ENCODE peak calls at places on chromosome 19, in six cellular contexts. H, U, M, X, L and O are unnamed samples.

GRCh38 chr19:58325623-58326022 is 1.2 kb upstream of the ZSCAN22 start:
- DNase-seq in H (no peak), X (peak; percentile 23), L (no peak), M (no peak), U (no peak), O (no peak)

GRCh38 chr19:48999481-49000325 is 6.0 kb downstream of the RUVBL2 start:
- DNase-seq in L (no peak), U (no peak), H (no peak), M (peak; percentile 56), X (peak; percentile 72), O (peak; percentile 43)

GRCh38 chr19:16366056-16366432 is 41.4 kb downstream of the KLF2 start:
- DNase-seq in H (no peak), L (no peak), U (no peak), M (no peak), X (no peak), O (no peak)

GRCh38 chr19:47729799-47730520 is 15.4 kb upstream of the NOP53 start:
- DNase-seq in L (peak; percentile 17), X (no peak), M (peak; percentile 91), H (peak; percentile 56), U (peak; percentile 79), O (no peak)

GRCh38 chr19:54207908-54208783 is 7.5 kb downstream of the RPS9 start:
- DNase-seq in H (peak; percentile 75), U (peak; percentile 54), L (peak; percentile 48), M (peak; percentile 95), X (peak; percentile 40), O (no peak)

GRCh38 chr19:33430674-33431277 is 57.3 kb downstream of the CEBPG start:
- DNase-seq in X (peak; percentile 58), L (no peak), M (peak; percentile 51), H (peak; percentile 37), U (no peak), O (peak; percentile 34)

GRCh38 chr19:32887572-32887971 is 18.0 kb upstream of the SLC7A9 start:
- DNase-seq in L (no peak), H (no peak), M (no peak), U (no peak), X (no peak), O (no peak)

GRCh38 chr19:45444318-45445041 is 20.8 kb upstream of the ERCC1 start:
- DNase-seq in U (peak; percentile 95), X (peak; percentile 88), L (peak; percentile 84), M (peak; percentile 92), H (peak; percentile 91), O (no peak)

GRCh38 chr19:44553478-44554171 is 24.1 kb upstream of the CEACAM20 start:
- DNase-seq in U (no peak), M (peak; percentile 9), X (peak; percentile 15), H (no peak), L (no peak), O (no peak)

GRCh38 chr19:45705115-45705514 is 12.6 kb downstream of the QPCTL start:
- DNase-seq in U (no peak), L (no peak), M (no peak), H (no peak), X (no peak), O (no peak)

GRCh38 chr19:23312515-23312914 is 62.3 kb upstream of the ZNF724 start:
- DNase-seq in L (no peak), X (no peak), M (no peak), H (no peak), U (no peak), O (no peak)

GRCh38 chr19:49387936-49388372 is at the start of gene KASH5:
- DNase-seq in L (peak; percentile 52), H (peak; percentile 22), M (peak; percentile 87), U (peak; percentile 43), X (no peak), O (no peak)

GRCh38 chr19:5828661-5829566 is 10.6 kb downstream of the FUT6 start:
- DNase-seq in X (no peak), U (peak; percentile 34), M (no peak), L (no peak), H (no peak), O (no peak)

GRCh38 chr19:5824791-5825577 is 14.5 kb downstream of the FUT6 start:
- DNase-seq in H (no peak), M (no peak), L (no peak), U (no peak), X (no peak), O (no peak)

GRCh38 chr19:5827891-5828660 is 11.4 kb downstream of the FUT6 start:
- DNase-seq in U (peak; percentile 69), X (peak; percentile 91), H (peak; percentile 70), L (peak; percentile 17), M (peak; percentile 90), O (peak; percentile 73)

GRCh38 chr19:5827342-5827890 is 12.1 kb downstream of the FUT6 start:
- DNase-seq in L (no peak), H (no peak), U (no peak), M (no peak), X (no peak), O (no peak)

DNA sequence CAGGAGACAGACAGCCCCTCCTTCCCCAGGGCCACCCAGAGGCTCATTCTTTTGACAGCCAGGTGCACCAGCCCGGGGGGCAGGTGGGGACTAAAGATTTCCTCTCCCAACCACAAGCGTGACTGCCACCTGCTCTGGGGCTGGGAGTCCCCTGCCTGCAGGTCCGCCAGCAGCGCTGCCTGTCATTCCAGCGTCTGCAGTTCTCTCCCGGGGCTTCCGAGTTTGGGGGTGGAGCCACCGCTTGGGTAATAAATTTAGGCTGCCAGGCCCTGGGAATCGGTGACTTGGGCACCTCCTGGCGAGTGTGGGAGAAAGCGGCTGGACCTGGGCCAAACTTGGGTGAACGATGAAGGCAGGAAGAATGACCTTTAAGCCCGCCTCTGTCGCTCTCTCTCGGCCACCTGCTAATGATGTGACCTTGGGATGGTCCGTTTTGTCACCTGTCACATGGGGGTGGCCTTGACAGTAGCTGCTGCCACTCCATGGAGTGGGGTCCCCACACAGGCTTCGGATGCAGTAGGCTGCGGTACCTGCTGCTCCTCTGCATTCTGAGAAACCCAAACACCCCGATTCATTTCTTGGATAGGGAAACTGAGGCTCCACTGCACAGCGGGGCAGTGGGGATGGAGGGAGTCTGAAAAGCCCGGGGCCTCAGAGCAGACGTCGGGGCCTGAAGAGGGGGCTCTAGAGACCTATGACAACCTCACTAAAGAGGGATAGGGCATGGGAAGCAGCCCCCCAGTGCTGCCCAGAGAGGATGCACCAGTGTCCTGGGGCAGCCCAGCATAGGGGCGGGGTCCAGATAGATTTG is 12.8 kb downstream of the FUT6 start:
- DNase-seq in H (no peak), X (no peak), M (peak; percentile 76), U (no peak), L (no peak), O (no peak)
- TF ChIP-seq CTCF in H (no peak), X (no peak), M (no peak), U (no peak), L (no peak), O (peak; percentile 26)

DNA sequence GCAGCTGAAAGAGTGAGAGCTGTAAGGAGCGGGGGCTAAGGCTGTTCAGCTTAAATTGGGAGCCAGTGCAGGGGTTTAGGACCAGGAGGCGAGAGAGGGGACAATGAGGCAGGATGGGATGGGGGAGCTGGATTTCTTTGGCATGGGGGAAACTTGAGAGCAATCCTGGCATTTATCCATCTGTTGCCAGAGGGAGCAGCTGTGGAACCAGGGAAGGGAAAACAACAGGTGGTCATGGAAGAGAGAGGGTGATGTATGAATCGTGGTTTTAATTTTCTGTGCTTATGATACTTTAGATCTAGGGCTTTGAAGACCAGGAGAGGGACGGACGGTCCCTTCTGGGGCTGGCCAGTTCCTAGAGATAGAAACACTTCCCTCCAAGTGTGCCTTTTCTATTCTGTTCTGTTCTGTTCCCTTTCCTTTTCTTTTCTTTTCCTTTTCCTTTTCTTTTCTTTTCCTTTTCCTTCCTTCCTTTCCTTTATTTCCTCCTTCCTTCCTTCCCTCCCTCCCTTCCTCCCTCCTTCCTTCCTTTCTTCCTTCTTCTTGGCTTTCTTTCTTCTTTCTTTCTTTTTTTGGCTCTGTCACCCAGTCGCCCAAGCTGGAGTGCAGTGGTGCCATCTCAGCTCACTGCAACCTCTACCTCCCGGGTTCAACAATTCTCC is 16.0 kb upstream of the CCL25 start:
- DNase-seq in L (no peak), M (no peak), X (no peak), H (no peak), U (no peak), O (no peak)
- H3K4me3 ChIP-seq in L (no peak overlapping the region), M (no peak overlapping the region), X (no peak overlapping the region), H (no peak overlapping the region), U (no peak overlapping the region), O (no peak overlapping the region)

GRCh38 chr19:13089139-13089856 is 13.4 kb downstream of the LYL1 start:
- DNase-seq in U (no peak), L (no peak), H (no peak), M (no peak), X (no peak), O (no peak)

GRCh38 chr19:13091400-13092161 is 11.1 kb downstream of the LYL1 start:
- DNase-seq in X (peak; percentile 82), U (peak; percentile 88), M (no peak), L (no peak), H (peak; percentile 61), O (no peak)

GRCh38 chr19:13089857-13090507 is 12.7 kb downstream of the LYL1 start:
- DNase-seq in M (no peak), U (no peak), H (no peak), L (no peak), X (no peak), O (no peak)

GRCh38 chr19:13092206-13092605 is 10.5 kb downstream of the LYL1 start:
- DNase-seq in H (no peak), M (no peak), U (no peak), L (no peak), X (no peak), O (no peak)

DNA sequence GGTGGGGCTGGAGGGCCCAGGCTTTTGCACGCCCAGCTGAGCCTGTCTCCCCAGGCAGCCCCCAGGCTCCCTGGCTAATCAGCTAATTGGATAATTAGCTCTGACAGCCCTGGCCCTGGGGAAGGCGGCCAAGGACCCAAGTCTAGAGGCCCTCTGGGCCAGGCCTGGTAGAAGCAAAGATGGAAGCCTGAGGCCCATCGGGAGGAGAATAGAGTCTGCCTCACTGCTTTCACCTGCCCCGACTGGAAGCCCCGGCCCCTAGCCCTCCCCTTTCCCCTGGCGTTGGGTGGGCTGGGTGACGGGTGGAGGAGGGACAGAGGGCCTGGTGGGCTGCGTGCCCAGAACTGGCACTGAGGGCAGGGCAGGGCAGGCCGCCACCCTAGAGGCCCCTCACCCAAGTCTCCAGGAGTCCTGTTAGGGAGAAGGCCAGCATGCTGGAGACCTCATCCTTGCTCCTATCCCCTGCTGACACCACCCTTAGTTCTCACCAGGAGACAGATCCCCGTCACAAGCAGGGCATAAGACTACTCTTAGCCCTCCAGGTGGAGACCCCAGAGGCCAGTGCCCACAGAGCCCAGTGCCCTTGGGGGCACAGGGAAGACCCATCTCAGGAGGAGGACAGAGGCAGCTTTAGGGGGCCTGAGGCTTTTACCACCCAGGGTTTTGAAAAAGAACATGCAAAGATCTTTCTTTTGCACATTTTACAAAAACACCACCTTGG is 12.0 kb downstream of the LYL1 start:
- DNase-seq in M (no peak), H (no peak), X (no peak), U (no peak), L (no peak), O (no peak)
- H3K27ac ChIP-seq in M (no peak overlapping the region), H (peak overlapping the region; percentile 88), X (peak overlapping the region; percentile 11), U (peak overlapping the region; percentile 87), L (peak overlapping the region; percentile 78), O (no peak overlapping the region)

GRCh38 chr19:2270572-2271515 is 11.1 kb downstream of the PEAK3 start:
- DNase-seq in U (peak; percentile 86), M (peak; percentile 85), X (peak; percentile 69), L (peak; percentile 80), H (peak; percentile 82), O (peak; percentile 58)

GRCh38 chr19:2270157-2270571 is 11.8 kb downstream of the PEAK3 start:
- DNase-seq in X (no peak), H (peak; percentile 60), L (no peak), U (peak; percentile 51), M (peak; percentile 69), O (no peak)

GRCh38 chr19:2268480-2268830 is 12.2 kb upstream of the JSRP1 start:
- DNase-seq in U (no peak), X (no peak), L (no peak), M (no peak), H (no peak), O (no peak)

GRCh38 chr19:2268861-2269243 is 12.6 kb upstream of the JSRP1 start:
- DNase-seq in H (no peak), M (no peak), X (no peak), U (no peak), L (no peak), O (no peak)

GRCh38 chr19:2269244-2270156 is 12.5 kb downstream of the PEAK3 start:
- DNase-seq in M (peak; percentile 99), L (peak; percentile 97), U (peak; percentile 98), H (peak; percentile 92), X (peak; percentile 93), O (peak; percentile 89)
- TF ChIP-seq CTCF in M (peak; percentile 1), L (peak; percentile 53), U (no peak), H (no peak), X (peak; percentile 23), O (peak; percentile 7)